ENCODE peak calls at places on chromosomes 5 and 9, in four cellular contexts. B is GM12878, I is HepG2, J is H1. M is an unnamed sample.

GRCh38 chr9:107471562-107471961 is 18.0 kb downstream of the KLF4 start:
- DNase-seq in J (no peak), B (no peak), I (no peak), M (no peak)

GRCh38 chr9:13149454-13149853 is 130.0 kb downstream of the MPDZ start:
- DNase-seq in B (no peak), J (no peak), I (no peak), M (no peak)

GRCh38 chr5:125085797-125086505 is 339.5 kb upstream of the ZNF608 start:
- DNase-seq in B (no peak), I (no peak), J (no peak), M (no peak)

GRCh38 chr5:11385901-11386293 is 518.3 kb downstream of the CTNND2 start:
- DNase-seq in I (no peak), J (peak; percentile 71), B (no peak), M (peak; percentile 81)

GRCh38 chr9:87766697-87767096 is 40.8 kb downstream of the CTSL start:
- DNase-seq in J (no peak), I (no peak), B (no peak), M (no peak)

GRCh38 chr5:169707714-169708113 is 70.6 kb downstream of the DOCK2 start:
- DNase-seq in J (no peak), B (no peak), I (no peak), M (no peak)

GRCh38 chr5:177442066-177442836 is 4.4 kb upstream of the PRR7 start:
- DNase-seq in J (no peak), I (no peak), B (no peak), M (no peak)

GRCh38 chr9:136941231-136942111 is 3.1 kb downstream of the FBXW5 start:
- DNase-seq in I (no peak), J (no peak), B (no peak), M (no peak)

GRCh38 chr5:108801776-108802175 is 54.1 kb downstream of the FER start:
- DNase-seq in B (no peak), I (peak; percentile 40), J (no peak), M (no peak)

GRCh38 chr5:135396459-135397055 is 2.5 kb downstream of the MACROH2A1 start:
- DNase-seq in I (no peak), B (no peak), J (no peak), M (no peak)

GRCh38 chr9:88270398-88270797 is 117.8 kb upstream of the SPIN1 start:
- DNase-seq in J (no peak), I (no peak), B (no peak), M (no peak)

GRCh38 chr9:132794730-132795380 is 83.2 kb downstream of the AK8 start:
- DNase-seq in I (no peak), B (no peak), J (no peak), M (no peak)
- TF ChIP-seq SUZ12 in I (no peak), B (no peak), J (no peak), M (peak; percentile 45)

GRCh38 chr5:41508186-41508585 is 2.2 kb downstream of the PLCXD3 start:
- DNase-seq in J (no peak), I (no peak), B (no peak), M (no peak)

GRCh38 chr5:41508696-41509398 is 1.6 kb downstream of the PLCXD3 start:
- DNase-seq in I (no peak), B (no peak), J (no peak), M (no peak)

GRCh38 chr5:41511241-41511640 is 840 bp upstream of the PLCXD3 start:
- DNase-seq in J (no peak), I (no peak), B (no peak), M (no peak)

GRCh38 chr5:41509399-41510175 is 814 bp downstream of the PLCXD3 start:
- DNase-seq in I (no peak), J (no peak), B (no peak), M (no peak)

GRCh38 chr5:41510176-41510831 is at the start of gene PLCXD3:
- DNase-seq in B (no peak), J (no peak), I (no peak), M (no peak)
- H3K9ac ChIP-seq in B (no peak within 1 kb of the TSS), J (no peak within 1 kb of the TSS), I (no peak within 1 kb of the TSS), M (peak within 1 kb of the TSS; percentile 50)

DNA sequence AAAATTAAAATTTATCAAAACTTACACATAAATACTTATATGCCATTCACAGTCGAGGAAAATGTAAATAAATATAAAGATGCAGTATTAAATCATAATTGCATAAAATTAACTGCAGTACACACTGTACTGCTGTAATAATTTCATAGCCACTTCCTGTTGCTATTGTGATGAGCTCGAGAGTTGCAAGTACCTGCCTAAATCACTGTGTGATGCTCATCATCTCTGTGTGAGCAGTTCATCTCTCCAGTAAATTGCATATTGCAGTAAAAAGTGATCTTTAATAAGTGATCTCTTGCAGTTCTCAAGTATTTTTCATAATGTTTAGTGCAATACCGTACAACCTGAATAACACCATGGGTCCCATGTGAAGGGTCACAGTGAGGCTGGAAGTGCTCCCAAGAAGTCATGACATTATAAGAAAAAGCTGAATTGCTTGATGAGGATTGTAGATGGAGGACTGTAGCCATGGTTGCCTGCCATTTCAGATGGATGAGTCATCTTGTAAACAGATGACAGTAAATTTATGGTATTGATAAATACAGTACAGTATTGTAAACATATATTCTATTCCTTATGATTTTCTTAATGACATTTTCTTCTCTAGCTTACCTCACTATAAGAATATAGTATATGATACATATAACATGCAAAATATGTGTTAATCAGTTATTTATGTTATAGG is 34.9 kb downstream of the SYK start:
- DNase-seq in J (no peak), B (no peak), I (no peak), M (no peak)
- TF ChIP-seq SUZ12 in J (no peak), B (no peak), I (no peak), M (no peak)

DNA sequence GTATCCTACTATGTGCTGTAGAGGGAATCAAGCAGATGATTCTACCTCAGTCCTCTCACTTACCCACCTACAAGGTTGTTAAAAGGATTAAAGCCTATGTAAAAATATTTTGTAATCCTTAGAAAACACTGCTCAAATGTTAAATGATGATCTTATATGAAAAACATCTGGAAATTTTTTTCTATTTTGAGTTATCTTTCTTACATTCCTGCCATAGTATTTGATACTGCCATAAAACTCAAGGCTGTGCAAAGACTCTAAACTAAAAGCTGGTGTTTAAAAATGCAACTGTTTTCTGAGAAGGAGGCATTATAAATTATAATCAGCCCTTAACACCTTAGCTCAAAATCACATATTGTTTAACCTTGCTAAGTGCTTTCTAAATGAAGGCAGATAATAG is 474.2 kb downstream of the PRELID2 start:
- DNase-seq in J (no peak), B (no peak), I (no peak), M (no peak)
- H3K9ac ChIP-seq in J (no peak overlapping the region), B (no peak overlapping the region), I (no peak overlapping the region), M (no peak overlapping the region)